ENCODE peak calls at places on chromosomes 11 and 22, in ten cellular contexts. E is colonic mucosa, B is choroid plexus epithelial cell, P is IMR-90, O is gastrocnemius medialis, N is PC-3, W is ovary, S is brain microvascular endothelial cell, L is pancreas, M is cardiac muscle cell. X is an unnamed sample.

GRCh38 chr11:3199537-3200295 is 18.9 kb downstream of the MRGPRG start:
- DNase-seq in E (no peak), B (no peak), P (no peak), O (no peak), N (no peak), W (peak), S (no peak), L (no peak), M (no peak), X (no peak)

GRCh38 chr22:30667092-30667485 is 586 bp downstream of the DUSP18 start:
- DNase-seq in E (peak), B (no peak), P (no peak), O (no peak), N (no peak), W (no peak), S (no peak), L (no peak), M (peak), X (no peak)

GRCh38 chr11:73085189-73085875 is 56.8 kb downstream of the FCHSD2 start:
- DNase-seq in E (no peak), B (peak), P (peak), O (peak), N (peak), W (no peak), S (no peak), L (no peak), M (peak), X (peak)

GRCh38 chr11:45248501-45249011 is 37.6 kb downstream of the SYT13 start:
- DNase-seq in E (no peak), B (no peak), P (no peak), O (no peak), N (no peak), W (no peak), S (no peak), L (no peak), M (no peak), X (no peak)

GRCh38 chr22:48275412-48275811 is 1513.0 kb downstream of the TBC1D22A start:
- DNase-seq in E (no peak), B (no peak), P (no peak), O (no peak), N (no peak), W (no peak), S (no peak), L (no peak), M (no peak), X (no peak)

GRCh38 chr22:39643311-39644083 is 72.9 kb downstream of the CACNA1I start:
- DNase-seq in E (no peak), B (peak), P (peak), O (no peak), N (no peak), W (no peak), S (peak), L (no peak), M (peak), X (peak)

GRCh38 chr11:108316061-108316460 is 93.2 kb downstream of the ATM start:
- DNase-seq in E (no peak), B (no peak), P (no peak), O (no peak), N (no peak), W (no peak), S (no peak), L (no peak), M (no peak), X (no peak)

GRCh38 chr11:13375798-13376197 is 87.2 kb downstream of the BTBD10 start:
- DNase-seq in E (no peak), B (peak), P (no peak), O (no peak), N (no peak), W (no peak), S (no peak), L (no peak), M (peak), X (no peak)

GRCh38 chr22:46043816-46044717 is 67.1 kb upstream of the WNT7B start:
- DNase-seq in E (peak), B (peak), P (no peak), O (no peak), N (peak), W (peak), S (no peak), L (peak), M (no peak), X (peak)

GRCh38 chr11:134252539-134253188 is 488 bp downstream of the THYN1 start:
- DNase-seq in E (peak), B (peak), P (peak), O (no peak), N (peak), W (peak), S (peak), L (no peak), M (peak), X (peak)

GRCh38 chr11:66951927-66952337 is 6.3 kb downstream of the PC start:
- DNase-seq in E (peak), B (peak), P (peak), O (peak), N (no peak), W (no peak), S (no peak), L (peak), M (peak), X (peak)

GRCh38 chr11:96215826-96216225 is 127.2 kb downstream of the MAML2 start:
- DNase-seq in E (no peak), B (no peak), P (no peak), O (no peak), N (no peak), W (no peak), S (no peak), L (no peak), M (no peak), X (no peak)

GRCh38 chr11:108931168-108931567 is 266.3 kb downstream of the DDX10 start:
- DNase-seq in E (no peak), B (no peak), P (peak), O (no peak), N (peak), W (no peak), S (no peak), L (no peak), M (no peak), X (peak)

GRCh38 chr22:39776295-39776694 is 117.3 kb downstream of the ENTHD1 start:
- DNase-seq in E (no peak), B (no peak), P (no peak), O (no peak), N (no peak), W (no peak), S (no peak), L (no peak), M (no peak), X (no peak)

GRCh38 chr11:35247428-35247827 is 108.5 kb downstream of the CD44 start:
- DNase-seq in E (no peak), B (no peak), P (no peak), O (no peak), N (no peak), W (no peak), S (no peak), L (no peak), M (no peak), X (no peak)

GRCh38 chr11:12818333-12819015 is 144.3 kb downstream of the TEAD1 start:
- DNase-seq in E (no peak), B (peak), P (peak), O (no peak), N (no peak), W (no peak), S (no peak), L (no peak), M (peak), X (peak)

GRCh38 chr11:111512296-111513239 is at the start of gene BTG4:
- DNase-seq in E (no peak), B (no peak), P (no peak), O (no peak), N (no peak), W (no peak), S (no peak), L (peak), M (peak), X (peak)
- TF ChIP-seq CTCF in E (no peak), B (no peak), P (no peak), O (no peak), N (no peak), W (no peak), S (no peak), L (no peak), M (no peak), X (no peak)

DNA sequence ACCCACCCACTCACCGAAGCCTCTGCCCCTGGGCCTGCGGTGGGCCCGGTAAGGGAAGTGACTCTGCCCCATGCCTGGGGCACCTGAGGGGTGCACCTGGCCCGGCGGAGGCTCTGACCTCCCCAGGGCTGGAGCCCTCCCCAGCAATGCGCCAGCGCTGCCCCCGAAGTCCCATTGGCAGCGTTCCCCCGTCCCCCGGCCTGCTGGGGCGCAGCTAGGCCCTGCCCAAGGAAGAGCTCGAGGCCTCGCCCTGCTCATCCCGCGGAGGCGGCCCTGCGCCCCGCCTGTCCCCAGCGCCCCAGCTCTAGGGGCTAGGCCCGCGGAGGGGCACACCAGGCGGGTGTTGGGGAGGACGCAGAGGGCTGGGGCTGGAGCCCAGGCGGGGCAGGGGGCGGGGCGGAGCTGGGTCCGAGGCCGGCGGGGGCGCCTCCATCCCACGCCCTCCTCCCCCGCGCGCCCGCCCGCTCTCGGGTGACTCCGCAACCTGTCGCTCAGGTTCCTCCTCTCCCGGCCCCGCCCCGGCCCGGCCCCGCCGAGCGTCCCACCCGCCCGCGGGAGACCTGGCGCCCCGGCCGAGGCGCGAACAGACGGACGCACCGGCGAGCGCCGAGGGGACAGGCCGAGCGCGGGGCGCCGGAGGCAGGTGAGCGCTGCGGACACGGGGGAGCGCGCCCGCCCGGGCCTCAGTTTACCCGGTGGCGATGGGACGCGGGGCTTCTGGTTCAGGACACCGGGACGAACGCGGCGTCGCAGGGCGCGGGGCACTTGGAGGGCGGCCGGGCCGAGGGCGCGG is at the start of gene EPS8L2:
- DNase-seq in E (peak), B (no peak), P (no peak), O (no peak), N (peak), W (peak), S (no peak), L (peak), M (no peak), X (no peak)
- H3K4me3 ChIP-seq in E (peak), B (peak), P (peak), O (peak), N (peak), W (peak), S (peak), L (peak), M (peak), X (peak)

DNA sequence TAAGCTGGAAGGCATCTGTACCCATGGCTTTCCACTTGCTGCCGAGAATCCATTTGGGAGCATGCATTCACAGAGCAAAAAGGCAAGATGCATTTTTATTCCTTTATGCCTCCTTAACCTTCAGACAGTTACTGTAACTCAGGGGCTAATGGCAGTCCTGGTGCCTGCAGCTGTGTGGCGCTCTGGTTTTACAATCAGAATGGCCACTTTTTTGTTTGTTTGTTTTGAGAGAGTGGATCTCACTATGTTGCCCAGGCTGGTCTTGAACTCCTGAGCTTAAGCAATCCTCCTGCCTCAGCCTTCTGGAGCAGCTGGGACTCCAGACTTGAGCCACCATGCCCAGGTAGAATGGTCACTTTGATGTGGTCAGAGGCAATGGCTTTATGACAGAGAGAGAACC is 101.8 kb downstream of the NAV2 start:
- DNase-seq in E (no peak), B (no peak), P (no peak), O (no peak), N (no peak), W (no peak), S (no peak), L (no peak), M (no peak), X (no peak)
- TF ChIP-seq CTCF in E (no peak), B (peak), P (no peak), O (peak), N (peak), W (no peak), S (peak), L (no peak), M (peak), X (no peak)

DNA sequence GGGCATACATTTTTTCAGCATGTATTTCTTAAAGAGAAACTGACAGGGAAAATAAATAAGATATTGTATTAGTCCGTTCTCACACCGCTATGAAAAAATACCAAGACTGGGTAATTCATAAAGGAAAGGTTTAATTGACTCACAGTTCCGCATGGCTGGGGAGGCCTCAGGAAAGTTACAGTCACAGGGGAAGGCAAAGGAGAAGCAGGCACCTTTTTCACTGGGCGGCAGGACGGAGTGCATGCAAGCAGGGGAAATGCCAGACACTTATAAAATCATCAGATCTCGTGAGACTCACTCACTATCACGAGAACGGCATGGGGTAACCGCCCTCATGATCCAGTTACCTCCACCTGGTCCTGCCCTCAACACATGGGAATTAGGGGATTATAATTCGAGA is 44.2 kb downstream of the PPFIA1 start:
- DNase-seq in E (no peak), B (no peak), P (no peak), O (no peak), N (no peak), W (no peak), S (no peak), L (no peak), M (no peak), X (no peak)
- H3K4me3 ChIP-seq in E (no peak), B (no peak), P (no peak), O (no peak), N (no peak), W (no peak), S (no peak), L (no peak), M (no peak), X (no peak)